ENCODE peak calls at places on chromosomes 6 and 20, in four cellular contexts. P, E, G and J are unnamed samples.
A peak's percentile ranks its signal among the peaks of the same experiment; 100 is the strongest.

GRCh38 chr20:41657655-41658054 is 39.5 kb upstream of the CHD6 start:
- DNase-seq in G (no peak), P (no peak), E (no peak), J (no peak)

GRCh38 chr20:10489853-10490627 is 54.9 kb downstream of the SLX4IP start:
- DNase-seq in P (no peak), G (no peak), E (no peak), J (no peak)

GRCh38 chr6:128395596-128395995 is 124.8 kb downstream of the PTPRK start:
- DNase-seq in G (no peak), P (no peak), E (no peak), J (no peak)

GRCh38 chr20:6575912-6576391 is 191.5 kb upstream of the BMP2 start:
- DNase-seq in P (no peak), E (no peak), G (no peak), J (no peak)

GRCh38 chr6:6008114-6008647 is 1.5 kb upstream of the NRN1 start:
- DNase-seq in P (no peak), E (no peak), G (no peak), J (no peak)

GRCh38 chr6:167143041-167143440 is 14.7 kb downstream of the GPR31 start:
- DNase-seq in G (no peak), E (no peak), P (no peak), J (no peak)

GRCh38 chr6:81575446-81575845 is 177.0 kb downstream of the TENT5A start:
- DNase-seq in E (no peak), P (no peak), G (no peak), J (no peak)

GRCh38 chr6:71254323-71254722 is 34.3 kb upstream of the OGFRL1 start:
- DNase-seq in P (no peak), E (no peak), G (peak; percentile 23), J (no peak)

GRCh38 chr6:21808551-21809181 is 215.1 kb downstream of the SOX4 start:
- DNase-seq in P (peak; percentile 29), G (no peak), E (no peak), J (peak; percentile 35)

GRCh38 chr6:125584468-125584939 is 164.9 kb upstream of the HEY2 start:
- DNase-seq in G (peak; percentile 83), P (peak; percentile 61), E (no peak), J (peak; percentile 60)

GRCh38 chr6:56026461-56027180 is 151.2 kb upstream of the BMP5 start:
- DNase-seq in G (no peak), P (no peak), E (no peak), J (no peak)

GRCh38 chr20:46805836-46806235 is 88.8 kb upstream of the EYA2 start:
- DNase-seq in G (no peak), E (no peak), P (no peak), J (no peak)

GRCh38 chr6:44041461-44042260 is 85.6 kb downstream of the MRPL14 start:
- DNase-seq in P (no peak), E (no peak), G (no peak), J (no peak)

GRCh38 chr6:40630046-40630445 is 42.9 kb upstream of the LRFN2 start:
- DNase-seq in E (no peak), G (no peak), P (no peak), J (no peak)

GRCh38 chr20:49386848-49387605 is 95.4 kb downstream of the KCNB1 start:
- DNase-seq in P (no peak), G (no peak), E (no peak), J (no peak)

GRCh38 chr6:140401666-140402255 is 1027.3 kb upstream of the CITED2 start:
- DNase-seq in G (no peak), P (no peak), E (no peak), J (no peak)

GRCh38 chr6:46793138-46793537 is at the start of gene MEP1A:
- DNase-seq in G (no peak), E (no peak), P (no peak), J (no peak)

GRCh38 chr20:25453035-25453810 is 45.8 kb downstream of the GINS1 start:
- DNase-seq in G (no peak), E (no peak), P (no peak), J (no peak)

GRCh38 chr20:8153281-8153908 is 21.3 kb downstream of the PLCB1 start:
- DNase-seq in P (no peak), G (no peak), E (no peak), J (no peak)

GRCh38 chr6:145929037-145929633 is 35.0 kb downstream of the SHPRH start:
- DNase-seq in P (no peak), E (no peak), G (peak; percentile 53), J (no peak)

GRCh38 chr20:1509237-1509636 is 18.0 kb upstream of the SIRPB2 start:
- DNase-seq in G (peak; percentile 42), E (no peak), P (no peak), J (no peak)

GRCh38 chr6:108120311-108120710 is 45.5 kb upstream of the NR2E1 start:
- DNase-seq in P (no peak), G (peak; percentile 69), E (no peak), J (no peak)

GRCh38 chr6:4637691-4638433 is 138.3 kb upstream of the CDYL start:
- DNase-seq in G (no peak), P (no peak), E (no peak), J (no peak)

GRCh38 chr6:108742041-108742440 is 106.2 kb upstream of the ARMC2 start:
- DNase-seq in G (no peak), E (no peak), P (no peak), J (no peak)

GRCh38 chr20:38115205-38115604 is 49.9 kb downstream of the TGM2 start:
- DNase-seq in E (no peak), P (no peak), G (no peak), J (peak; percentile 1)
- H3K9me3 ChIP-seq in E (no peaks in the 10 kb centered on the region), P (peaks cover 4% of the 10 kb centered on the region), G (no peaks in the 10 kb centered on the region), J (no peaks in the 10 kb centered on the region)

GRCh38 chr20:23133560-23133998 is 47.5 kb upstream of the CD93 start:
- DNase-seq in P (no peak), E (no peak), G (no peak), J (no peak)
- H3K4me1 ChIP-seq in P (peaks cover 33% of the 10 kb centered on the region), E (no peaks in the 10 kb centered on the region), G (peaks cover 4% of the 10 kb centered on the region), J (peaks cover 59% of the 10 kb centered on the region)

GRCh38 chr6:134502614-134503541 is 185.0 kb upstream of the SGK1 start:
- DNase-seq in G (no peak), E (no peak), P (no peak), J (no peak)
- H3K27ac ChIP-seq in G (no peak overlapping the region), E (no peak overlapping the region), P (no peak overlapping the region), J (no peak overlapping the region)

DNA sequence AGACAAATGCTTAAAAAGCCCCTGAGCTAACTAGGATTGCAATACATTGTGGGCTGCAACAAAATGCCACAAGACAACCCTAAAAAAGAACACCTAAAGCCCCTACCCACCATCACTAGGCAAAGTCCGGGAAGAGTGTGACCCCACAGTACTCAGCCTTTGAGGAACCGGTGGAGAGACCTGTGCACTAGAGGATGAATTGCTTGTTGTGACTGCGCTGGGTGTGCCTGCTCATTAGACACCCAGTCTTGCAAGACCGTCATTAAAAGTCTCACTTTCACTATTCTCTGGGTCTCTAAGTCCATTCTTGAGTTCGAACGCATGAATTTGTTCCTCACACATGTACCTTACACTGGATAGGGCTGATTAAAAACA is 88.7 kb downstream of the JPH2 start:
- DNase-seq in G (no peak), E (no peak), P (no peak), J (no peak)
- H3K9me3 ChIP-seq in G (no peaks in the 10 kb centered on the region), E (no peaks in the 10 kb centered on the region), P (peaks cover 4% of the 10 kb centered on the region), J (peaks cover 16% of the 10 kb centered on the region)

DNA sequence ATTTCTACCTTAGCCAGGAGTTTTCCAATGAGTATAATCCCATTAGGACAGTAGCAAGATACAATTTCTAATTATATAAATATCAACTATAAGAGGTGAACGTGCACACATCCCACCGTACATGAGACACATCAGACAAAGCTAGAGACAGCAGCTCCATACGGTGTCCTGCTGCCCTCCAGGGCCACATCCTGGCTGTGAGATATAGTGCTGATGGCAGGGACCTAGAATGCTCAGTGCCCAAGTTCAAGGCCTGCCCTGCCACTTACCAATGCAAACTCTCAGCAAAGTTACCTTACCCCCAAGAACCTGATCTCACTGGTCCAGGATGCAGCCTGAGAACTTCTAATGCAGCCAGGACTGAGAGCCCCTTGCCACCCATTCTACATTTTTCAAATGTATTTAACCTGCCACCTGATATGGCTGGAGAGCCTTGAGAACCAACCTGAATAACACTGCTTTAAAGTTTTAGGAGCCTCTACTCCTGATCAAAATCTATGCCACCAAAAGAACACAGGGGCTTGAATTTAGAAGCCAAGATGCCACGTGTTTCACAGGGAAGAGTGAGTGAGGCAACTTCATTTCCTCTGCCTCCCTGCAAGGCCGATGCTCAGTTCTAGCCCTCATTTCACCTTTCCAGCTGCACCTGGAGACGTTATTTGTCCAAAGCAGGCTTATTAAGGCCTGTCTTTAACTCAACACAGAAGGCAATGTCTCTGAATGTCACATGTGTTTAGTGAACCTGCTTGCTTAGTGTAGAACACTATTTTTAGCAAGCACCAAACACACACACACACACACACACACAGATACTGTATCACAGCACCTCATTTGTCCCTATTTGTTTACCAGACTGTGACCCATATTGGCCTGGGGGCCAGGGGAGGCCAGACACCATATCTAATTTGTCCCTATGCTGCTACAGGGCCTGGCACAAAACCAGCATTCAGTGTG is 6.1 kb downstream of the NFATC2 start:
- DNase-seq in P (no peak), G (no peak), E (no peak), J (no peak)
- H3K4me1 ChIP-seq in P (peaks cover 51% of the 10 kb centered on the region), G (peaks cover 2% of the 10 kb centered on the region), E (peaks cover 10% of the 10 kb centered on the region), J (peaks cover 54% of the 10 kb centered on the region)

GRCh38 chr6:11083491-11083890 is 10.1 kb upstream of the SMIM13 start:
- DNase-seq in E (no peak), P (no peak), G (no peak), J (no peak)
- H3K27ac ChIP-seq in E (no peak overlapping the region), P (no peak overlapping the region), G (no peak overlapping the region), J (no peak overlapping the region)

GRCh38 chr6:19356692-19357091 is 480.5 kb upstream of the ID4 start:
- DNase-seq in P (no peak), E (no peak), G (no peak), J (no peak)
- H3K9me3 ChIP-seq in P (no peaks in the 10 kb centered on the region), E (no peaks in the 10 kb centered on the region), G (no peaks in the 10 kb centered on the region), J (no peaks in the 10 kb centered on the region)

GRCh38 chr20:62409935-62410741 is 3.1 kb upstream of the CABLES2 start:
- DNase-seq in P (no peak), E (peak; percentile 93), G (peak; percentile 84), J (peak; percentile 25)
- H3K4me1 ChIP-seq in P (peaks cover 23% of the 10 kb centered on the region), E (peaks cover 15% of the 10 kb centered on the region), G (peaks cover 13% of the 10 kb centered on the region), J (peaks cover 21% of the 10 kb centered on the region)

GRCh38 chr6:3052481-3053230 is 15.6 kb upstream of the RIPK1 start:
- DNase-seq in E (peak; percentile 70), G (peak; percentile 15), P (no peak), J (no peak)
- H3K27ac ChIP-seq in E (no peak overlapping the region), G (no peak overlapping the region), P (no peak overlapping the region), J (no peak overlapping the region)

GRCh38 chr20:59733326-59733725 is 129.0 kb downstream of the PHACTR3 start:
- DNase-seq in P (no peak), E (no peak), G (no peak), J (no peak)
- H3K9me3 ChIP-seq in P (no peaks in the 10 kb centered on the region), E (no peaks in the 10 kb centered on the region), G (no peaks in the 10 kb centered on the region), J (no peaks in the 10 kb centered on the region)